ENCODE peak calls at places on chromosome 10, in seven cellular contexts. One of them, this sample, is unnamed.

GRCh38 chr10:87594864-87595263 is 64.8 kb upstream of the PAPSS2 start:
- DNase-seq in activated T-cell treated with anti-CD3 and anti-CD28 coated beads, Interleukin-2, amount 50 U/mL, for 72 hours: no peak
- DNase-seq in NCI-H1436: no peak
- DNase-seq in occipital lobe: no peak
- DNase-seq in activated CD4-positive, alpha-beta T cell treated with anti-CD3 and anti-CD28 coated beads for 48 hours: no peak
- DNase-seq in dorsolateral prefrontal cortex: no peak
- DNase-seq in stimulated activated naive B cell treated with anti-CD40 and anti-IgM and Interleukin-4, amounts not matched to agents 10 μg/mL and 1 μg/mL and 100 μg/mL, for 72 hours: no peak
- DNase-seq in this sample: no peak

GRCh38 chr10:99658622-99659030 is 683 bp upstream of the ENTPD7 start:
- DNase-seq in activated T-cell treated with anti-CD3 and anti-CD28 coated beads, Interleukin-2, amount 50 U/mL, for 72 hours: peak; percentile 82
- DNase-seq in NCI-H1436: peak; percentile 3
- DNase-seq in occipital lobe: no peak
- DNase-seq in activated CD4-positive, alpha-beta T cell treated with anti-CD3 and anti-CD28 coated beads for 48 hours: peak; percentile 79
- DNase-seq in dorsolateral prefrontal cortex: peak; percentile 42
- DNase-seq in stimulated activated naive B cell treated with anti-CD40 and anti-IgM and Interleukin-4, amounts not matched to agents 10 μg/mL and 1 μg/mL and 100 μg/mL, for 72 hours: peak; percentile 40
- DNase-seq in this sample: peak; percentile 80

GRCh38 chr10:49571419-49571818 is 32.5 kb upstream of the ERCC6 start:
- DNase-seq in activated T-cell treated with anti-CD3 and anti-CD28 coated beads, Interleukin-2, amount 50 U/mL, for 72 hours: no peak
- DNase-seq in NCI-H1436: no peak
- DNase-seq in occipital lobe: no peak
- DNase-seq in activated CD4-positive, alpha-beta T cell treated with anti-CD3 and anti-CD28 coated beads for 48 hours: no peak
- DNase-seq in dorsolateral prefrontal cortex: no peak
- DNase-seq in stimulated activated naive B cell treated with anti-CD40 and anti-IgM and Interleukin-4, amounts not matched to agents 10 μg/mL and 1 μg/mL and 100 μg/mL, for 72 hours: no peak
- DNase-seq in this sample: peak; percentile 26

GRCh38 chr10:84360634-84361365 is 32.4 kb downstream of the CCSER2 start:
- DNase-seq in activated T-cell treated with anti-CD3 and anti-CD28 coated beads, Interleukin-2, amount 50 U/mL, for 72 hours: no peak
- DNase-seq in NCI-H1436: no peak
- DNase-seq in occipital lobe: no peak
- DNase-seq in activated CD4-positive, alpha-beta T cell treated with anti-CD3 and anti-CD28 coated beads for 48 hours: no peak
- DNase-seq in dorsolateral prefrontal cortex: no peak
- DNase-seq in stimulated activated naive B cell treated with anti-CD40 and anti-IgM and Interleukin-4, amounts not matched to agents 10 μg/mL and 1 μg/mL and 100 μg/mL, for 72 hours: no peak
- DNase-seq in this sample: no peak

GRCh38 chr10:29440981-29441380 is 152.1 kb downstream of the LYZL1 start:
- DNase-seq in activated T-cell treated with anti-CD3 and anti-CD28 coated beads, Interleukin-2, amount 50 U/mL, for 72 hours: no peak
- DNase-seq in NCI-H1436: no peak
- DNase-seq in occipital lobe: no peak
- DNase-seq in activated CD4-positive, alpha-beta T cell treated with anti-CD3 and anti-CD28 coated beads for 48 hours: no peak
- DNase-seq in dorsolateral prefrontal cortex: no peak
- DNase-seq in stimulated activated naive B cell treated with anti-CD40 and anti-IgM and Interleukin-4, amounts not matched to agents 10 μg/mL and 1 μg/mL and 100 μg/mL, for 72 hours: no peak
- DNase-seq in this sample: no peak

GRCh38 chr10:113463777-113464176 is 89.1 kb upstream of the HABP2 start:
- DNase-seq in activated T-cell treated with anti-CD3 and anti-CD28 coated beads, Interleukin-2, amount 50 U/mL, for 72 hours: no peak
- DNase-seq in NCI-H1436: no peak
- DNase-seq in occipital lobe: no peak
- DNase-seq in activated CD4-positive, alpha-beta T cell treated with anti-CD3 and anti-CD28 coated beads for 48 hours: no peak
- DNase-seq in dorsolateral prefrontal cortex: no peak
- DNase-seq in stimulated activated naive B cell treated with anti-CD40 and anti-IgM and Interleukin-4, amounts not matched to agents 10 μg/mL and 1 μg/mL and 100 μg/mL, for 72 hours: no peak
- DNase-seq in this sample: peak; percentile 19

GRCh38 chr10:100895896-100896295 is 16.9 kb upstream of the SLF2 start:
- DNase-seq in activated T-cell treated with anti-CD3 and anti-CD28 coated beads, Interleukin-2, amount 50 U/mL, for 72 hours: no peak
- DNase-seq in NCI-H1436: no peak
- DNase-seq in occipital lobe: no peak
- DNase-seq in activated CD4-positive, alpha-beta T cell treated with anti-CD3 and anti-CD28 coated beads for 48 hours: no peak
- DNase-seq in dorsolateral prefrontal cortex: no peak
- DNase-seq in stimulated activated naive B cell treated with anti-CD40 and anti-IgM and Interleukin-4, amounts not matched to agents 10 μg/mL and 1 μg/mL and 100 μg/mL, for 72 hours: no peak
- DNase-seq in this sample: no peak

GRCh38 chr10:30603589-30603988 is 26.0 kb downstream of the LYZL2 start:
- DNase-seq in activated T-cell treated with anti-CD3 and anti-CD28 coated beads, Interleukin-2, amount 50 U/mL, for 72 hours: no peak
- DNase-seq in NCI-H1436: no peak
- DNase-seq in occipital lobe: no peak
- DNase-seq in activated CD4-positive, alpha-beta T cell treated with anti-CD3 and anti-CD28 coated beads for 48 hours: no peak
- DNase-seq in dorsolateral prefrontal cortex: no peak
- DNase-seq in stimulated activated naive B cell treated with anti-CD40 and anti-IgM and Interleukin-4, amounts not matched to agents 10 μg/mL and 1 μg/mL and 100 μg/mL, for 72 hours: no peak
- DNase-seq in this sample: no peak

GRCh38 chr10:4763960-4764428 is 62.0 kb upstream of the AKR1E2 start:
- DNase-seq in activated T-cell treated with anti-CD3 and anti-CD28 coated beads, Interleukin-2, amount 50 U/mL, for 72 hours: peak; percentile 11
- DNase-seq in NCI-H1436: no peak
- DNase-seq in occipital lobe: no peak
- DNase-seq in activated CD4-positive, alpha-beta T cell treated with anti-CD3 and anti-CD28 coated beads for 48 hours: peak; percentile 35
- DNase-seq in dorsolateral prefrontal cortex: no peak
- DNase-seq in stimulated activated naive B cell treated with anti-CD40 and anti-IgM and Interleukin-4, amounts not matched to agents 10 μg/mL and 1 μg/mL and 100 μg/mL, for 72 hours: no peak
- DNase-seq in this sample: no peak

GRCh38 chr10:80204193-80204714 is 1.1 kb downstream of the ANXA11 start:
- DNase-seq in activated T-cell treated with anti-CD3 and anti-CD28 coated beads, Interleukin-2, amount 50 U/mL, for 72 hours: no peak
- DNase-seq in NCI-H1436: no peak
- DNase-seq in occipital lobe: no peak
- DNase-seq in activated CD4-positive, alpha-beta T cell treated with anti-CD3 and anti-CD28 coated beads for 48 hours: peak; percentile 49
- DNase-seq in dorsolateral prefrontal cortex: no peak
- DNase-seq in stimulated activated naive B cell treated with anti-CD40 and anti-IgM and Interleukin-4, amounts not matched to agents 10 μg/mL and 1 μg/mL and 100 μg/mL, for 72 hours: no peak
- DNase-seq in this sample: peak; percentile 70

GRCh38 chr10:62464308-62464707 is 90.1 kb downstream of the ZNF365 start:
- DNase-seq in activated T-cell treated with anti-CD3 and anti-CD28 coated beads, Interleukin-2, amount 50 U/mL, for 72 hours: no peak
- DNase-seq in NCI-H1436: no peak
- DNase-seq in occipital lobe: no peak
- DNase-seq in activated CD4-positive, alpha-beta T cell treated with anti-CD3 and anti-CD28 coated beads for 48 hours: no peak
- DNase-seq in dorsolateral prefrontal cortex: no peak
- DNase-seq in stimulated activated naive B cell treated with anti-CD40 and anti-IgM and Interleukin-4, amounts not matched to agents 10 μg/mL and 1 μg/mL and 100 μg/mL, for 72 hours: no peak
- DNase-seq in this sample: no peak

GRCh38 chr10:96991313-96991841 is 159.3 kb downstream of the LCOR start:
- DNase-seq in activated T-cell treated with anti-CD3 and anti-CD28 coated beads, Interleukin-2, amount 50 U/mL, for 72 hours: peak; percentile 17
- DNase-seq in NCI-H1436: no peak
- DNase-seq in occipital lobe: no peak
- DNase-seq in activated CD4-positive, alpha-beta T cell treated with anti-CD3 and anti-CD28 coated beads for 48 hours: no peak
- DNase-seq in dorsolateral prefrontal cortex: no peak
- DNase-seq in stimulated activated naive B cell treated with anti-CD40 and anti-IgM and Interleukin-4, amounts not matched to agents 10 μg/mL and 1 μg/mL and 100 μg/mL, for 72 hours: no peak
- DNase-seq in this sample: no peak

GRCh38 chr10:613217-613616 is 76.3 kb downstream of the DIP2C start:
- DNase-seq in activated T-cell treated with anti-CD3 and anti-CD28 coated beads, Interleukin-2, amount 50 U/mL, for 72 hours: no peak
- DNase-seq in NCI-H1436: no peak
- DNase-seq in occipital lobe: no peak
- DNase-seq in activated CD4-positive, alpha-beta T cell treated with anti-CD3 and anti-CD28 coated beads for 48 hours: no peak
- DNase-seq in dorsolateral prefrontal cortex: peak; percentile 44
- DNase-seq in stimulated activated naive B cell treated with anti-CD40 and anti-IgM and Interleukin-4, amounts not matched to agents 10 μg/mL and 1 μg/mL and 100 μg/mL, for 72 hours: no peak
- DNase-seq in this sample: peak; percentile 35

GRCh38 chr10:43648392-43649148 is at the start of gene ZNF32:
- DNase-seq in activated T-cell treated with anti-CD3 and anti-CD28 coated beads, Interleukin-2, amount 50 U/mL, for 72 hours: peak; percentile 86
- DNase-seq in NCI-H1436: peak; percentile 69
- DNase-seq in occipital lobe: peak; percentile 80
- DNase-seq in activated CD4-positive, alpha-beta T cell treated with anti-CD3 and anti-CD28 coated beads for 48 hours: peak; percentile 87
- DNase-seq in dorsolateral prefrontal cortex: peak; percentile 94
- DNase-seq in stimulated activated naive B cell treated with anti-CD40 and anti-IgM and Interleukin-4, amounts not matched to agents 10 μg/mL and 1 μg/mL and 100 μg/mL, for 72 hours: peak; percentile 79
- DNase-seq in this sample: peak; percentile 93

GRCh38 chr10:6014241-6014761 is 37.0 kb upstream of the IL15RA start:
- DNase-seq in activated T-cell treated with anti-CD3 and anti-CD28 coated beads, Interleukin-2, amount 50 U/mL, for 72 hours: peak; percentile 52
- DNase-seq in NCI-H1436: peak; percentile 3
- DNase-seq in occipital lobe: peak; percentile 14
- DNase-seq in activated CD4-positive, alpha-beta T cell treated with anti-CD3 and anti-CD28 coated beads for 48 hours: peak; percentile 62
- DNase-seq in dorsolateral prefrontal cortex: no peak
- DNase-seq in stimulated activated naive B cell treated with anti-CD40 and anti-IgM and Interleukin-4, amounts not matched to agents 10 μg/mL and 1 μg/mL and 100 μg/mL, for 72 hours: peak; percentile 50
- DNase-seq in this sample: peak; percentile 58

GRCh38 chr10:24393206-24393605 is 184.3 kb downstream of the KIAA1217 start:
- DNase-seq in activated T-cell treated with anti-CD3 and anti-CD28 coated beads, Interleukin-2, amount 50 U/mL, for 72 hours: no peak
- DNase-seq in NCI-H1436: no peak
- DNase-seq in occipital lobe: no peak
- DNase-seq in activated CD4-positive, alpha-beta T cell treated with anti-CD3 and anti-CD28 coated beads for 48 hours: no peak
- DNase-seq in dorsolateral prefrontal cortex: no peak
- DNase-seq in stimulated activated naive B cell treated with anti-CD40 and anti-IgM and Interleukin-4, amounts not matched to agents 10 μg/mL and 1 μg/mL and 100 μg/mL, for 72 hours: no peak
- DNase-seq in this sample: peak; percentile 73

GRCh38 chr10:49664842-49665355 is 14.6 kb upstream of the C10orf53 start:
- DNase-seq in activated T-cell treated with anti-CD3 and anti-CD28 coated beads, Interleukin-2, amount 50 U/mL, for 72 hours: no peak
- DNase-seq in NCI-H1436: no peak
- DNase-seq in occipital lobe: no peak
- DNase-seq in activated CD4-positive, alpha-beta T cell treated with anti-CD3 and anti-CD28 coated beads for 48 hours: no peak
- DNase-seq in dorsolateral prefrontal cortex: no peak
- DNase-seq in stimulated activated naive B cell treated with anti-CD40 and anti-IgM and Interleukin-4, amounts not matched to agents 10 μg/mL and 1 μg/mL and 100 μg/mL, for 72 hours: no peak
- DNase-seq in this sample: no peak

GRCh38 chr10:30747633-30748032 is 118.1 kb upstream of the LYZL2 start:
- DNase-seq in activated T-cell treated with anti-CD3 and anti-CD28 coated beads, Interleukin-2, amount 50 U/mL, for 72 hours: peak; percentile 62
- DNase-seq in NCI-H1436: no peak
- DNase-seq in occipital lobe: no peak
- DNase-seq in activated CD4-positive, alpha-beta T cell treated with anti-CD3 and anti-CD28 coated beads for 48 hours: peak; percentile 55
- DNase-seq in dorsolateral prefrontal cortex: no peak
- DNase-seq in stimulated activated naive B cell treated with anti-CD40 and anti-IgM and Interleukin-4, amounts not matched to agents 10 μg/mL and 1 μg/mL and 100 μg/mL, for 72 hours: no peak
- DNase-seq in this sample: peak; percentile 24

GRCh38 chr10:90871279-90871760 is 454 bp upstream of the RPP30 start:
- DNase-seq in activated T-cell treated with anti-CD3 and anti-CD28 coated beads, Interleukin-2, amount 50 U/mL, for 72 hours: peak; percentile 56
- DNase-seq in NCI-H1436: peak; percentile 60
- DNase-seq in occipital lobe: peak; percentile 8
- DNase-seq in activated CD4-positive, alpha-beta T cell treated with anti-CD3 and anti-CD28 coated beads for 48 hours: peak; percentile 57
- DNase-seq in dorsolateral prefrontal cortex: peak; percentile 45
- DNase-seq in stimulated activated naive B cell treated with anti-CD40 and anti-IgM and Interleukin-4, amounts not matched to agents 10 μg/mL and 1 μg/mL and 100 μg/mL, for 72 hours: peak; percentile 20
- DNase-seq in this sample: peak; percentile 77

GRCh38 chr10:12482586-12482985 is 133.2 kb downstream of the CAMK1D start:
- DNase-seq in activated T-cell treated with anti-CD3 and anti-CD28 coated beads, Interleukin-2, amount 50 U/mL, for 72 hours: no peak
- DNase-seq in NCI-H1436: no peak
- DNase-seq in occipital lobe: no peak
- DNase-seq in activated CD4-positive, alpha-beta T cell treated with anti-CD3 and anti-CD28 coated beads for 48 hours: no peak
- DNase-seq in dorsolateral prefrontal cortex: no peak
- DNase-seq in stimulated activated naive B cell treated with anti-CD40 and anti-IgM and Interleukin-4, amounts not matched to agents 10 μg/mL and 1 μg/mL and 100 μg/mL, for 72 hours: no peak
- DNase-seq in this sample: no peak

GRCh38 chr10:73653701-73654100 is 2.1 kb downstream of the SYNPO2L start:
- DNase-seq in activated T-cell treated with anti-CD3 and anti-CD28 coated beads, Interleukin-2, amount 50 U/mL, for 72 hours: no peak
- DNase-seq in NCI-H1436: no peak
- DNase-seq in occipital lobe: no peak
- DNase-seq in activated CD4-positive, alpha-beta T cell treated with anti-CD3 and anti-CD28 coated beads for 48 hours: no peak
- DNase-seq in dorsolateral prefrontal cortex: no peak
- DNase-seq in stimulated activated naive B cell treated with anti-CD40 and anti-IgM and Interleukin-4, amounts not matched to agents 10 μg/mL and 1 μg/mL and 100 μg/mL, for 72 hours: no peak
- DNase-seq in this sample: no peak

GRCh38 chr10:79243211-79244067 is 103.8 kb upstream of the PPIF start:
- DNase-seq in activated T-cell treated with anti-CD3 and anti-CD28 coated beads, Interleukin-2, amount 50 U/mL, for 72 hours: peak; percentile 81
- DNase-seq in NCI-H1436: peak; percentile 75
- DNase-seq in occipital lobe: peak; percentile 62
- DNase-seq in activated CD4-positive, alpha-beta T cell treated with anti-CD3 and anti-CD28 coated beads for 48 hours: peak; percentile 81
- DNase-seq in dorsolateral prefrontal cortex: peak; percentile 82
- DNase-seq in stimulated activated naive B cell treated with anti-CD40 and anti-IgM and Interleukin-4, amounts not matched to agents 10 μg/mL and 1 μg/mL and 100 μg/mL, for 72 hours: peak; percentile 47
- DNase-seq in this sample: peak; percentile 46

GRCh38 chr10:12768156-12768731 is 233.3 kb downstream of the CCDC3 start:
- DNase-seq in activated T-cell treated with anti-CD3 and anti-CD28 coated beads, Interleukin-2, amount 50 U/mL, for 72 hours: no peak
- DNase-seq in NCI-H1436: no peak
- DNase-seq in occipital lobe: no peak
- DNase-seq in activated CD4-positive, alpha-beta T cell treated with anti-CD3 and anti-CD28 coated beads for 48 hours: no peak
- DNase-seq in dorsolateral prefrontal cortex: no peak
- DNase-seq in stimulated activated naive B cell treated with anti-CD40 and anti-IgM and Interleukin-4, amounts not matched to agents 10 μg/mL and 1 μg/mL and 100 μg/mL, for 72 hours: no peak
- DNase-seq in this sample: no peak